ENCODE peak calls at places on chromosomes 3 and 15, in five cellular contexts. U, Z, M, H and R are unnamed samples.

GRCh38 chr3:56940331-56940730 is 120.1 kb upstream of the SPATA12 start:
- DNase-seq in U (no peak), Z (no peak), M (no peak), H (no peak), R (no peak)

GRCh38 chr3:135155791-135156190 is 360.7 kb downstream of the EPHB1 start:
- DNase-seq in H (no peak), U (no peak), Z (no peak), M (no peak), R (no peak)

GRCh38 chr15:38558714-38559059 is 5.9 kb downstream of the RASGRP1 start:
- DNase-seq in Z (no peak), U (no peak), M (no peak), H (no peak), R (no peak)

GRCh38 chr15:89426500-89426899 is 69.9 kb downstream of the RHCG start:
- DNase-seq in M (no peak), H (no peak), U (no peak), Z (no peak), R (no peak)

GRCh38 chr15:72358532-72359180 is 17.2 kb downstream of the HEXA start:
- DNase-seq in U (peak; percentile 78), H (peak; percentile 53), M (peak; percentile 29), Z (no peak), R (peak; percentile 82)

GRCh38 chr3:88291516-88291915 is 141.8 kb downstream of the C3orf38 start:
- DNase-seq in H (no peak), Z (no peak), U (no peak), M (no peak), R (no peak)

GRCh38 chr15:48833526-48833925 is 22.7 kb upstream of the CEP152 start:
- DNase-seq in Z (no peak), U (no peak), M (no peak), H (no peak), R (no peak)

GRCh38 chr3:94928921-94929320 is 866.1 kb downstream of the NSUN3 start:
- DNase-seq in H (peak; percentile 36), U (no peak), Z (no peak), M (no peak), R (peak; percentile 91)

GRCh38 chr3:195259146-195259563 is 11.8 kb downstream of the XXYLT1 start:
- DNase-seq in U (peak; percentile 40), Z (no peak), H (peak; percentile 21), M (no peak), R (no peak)

GRCh38 chr15:78811825-78812183 is 540 bp upstream of the ADAMTS7 start:
- DNase-seq in Z (no peak), H (no peak), M (no peak), U (no peak), R (no peak)

GRCh38 chr3:15606434-15606891 is 4.9 kb downstream of the BTD start:
- DNase-seq in M (peak; percentile 38), Z (no peak), H (no peak), U (no peak), R (no peak)

GRCh38 chr3:62046326-62046725 is 327.0 kb downstream of the FEZF2 start:
- DNase-seq in H (no peak), M (no peak), Z (no peak), U (no peak), R (no peak)

GRCh38 chr3:78872195-78872594 is 895.6 kb downstream of the ROBO1 start:
- DNase-seq in H (no peak), U (no peak), M (no peak), Z (no peak), R (no peak)

GRCh38 chr3:38616658-38617057 is 32.8 kb downstream of the SCN5A start:
- DNase-seq in U (no peak), Z (no peak), H (no peak), M (no peak), R (no peak)

GRCh38 chr3:173770796-173771573 is 373.4 kb downstream of the NLGN1 start:
- DNase-seq in M (no peak), Z (no peak), U (no peak), H (no peak), R (no peak)

GRCh38 chr3:61964566-61964965 is 403.2 kb downstream of the PTPRG start:
- DNase-seq in H (no peak), M (no peak), Z (no peak), U (no peak), R (peak; percentile 3)

GRCh38 chr15:75902129-75902557 is 1.5 kb upstream of the FBXO22 start:
- DNase-seq in Z (no peak), U (no peak), M (peak; percentile 23), H (no peak), R (no peak)

GRCh38 chr3:44954962-44955361 is 21.0 kb downstream of the ZDHHC3 start:
- DNase-seq in H (peak; percentile 12), Z (no peak), U (no peak), M (no peak), R (no peak)

GRCh38 chr3:36681867-36682266 is 82.5 kb downstream of the DCLK3 start:
- DNase-seq in Z (no peak), H (no peak), U (no peak), M (no peak), R (no peak)

GRCh38 chr15:32718822-32719716 is 1.3 kb downstream of the GREM1 start:
- DNase-seq in H (no peak), M (peak; percentile 44), U (no peak), Z (no peak), R (no peak)

GRCh38 chr3:150370129-150370602 is 37.9 kb upstream of the TSC22D2 start:
- DNase-seq in U (peak; percentile 94), M (peak; percentile 22), H (peak; percentile 89), Z (no peak), R (peak; percentile 97)

GRCh38 chr15:64521726-64522164 is 61.4 kb downstream of the ZNF609 start:
- DNase-seq in M (peak; percentile 65), U (no peak), H (peak; percentile 65), Z (no peak), R (peak; percentile 78)

GRCh38 chr15:64045774-64046346 is 425 bp downstream of the DAPK2 start:
- DNase-seq in Z (no peak), H (peak; percentile 63), M (peak; percentile 29), U (no peak), R (no peak)